ENCODE peak calls at places on chromosomes 7 and 10, in four cellular contexts. B is GM23248; N is kidney; P is CD8-positive, alpha-beta memory T cell. Z is an unnamed sample. For H3K4me1, the result is how much of the 10 kb centered on the place peaks cover.

GRCh38 chr10:12985347-12985746 is 16.2 kb downstream of the CCDC3 start:
- DNase-seq in N (no peak), P (no peak), B (no peak), Z (no peak)

GRCh38 chr10:35447693-35448407 is 111.5 kb downstream of the CCNY start:
- DNase-seq in P (no peak), N (no peak), B (peak), Z (peak)

GRCh38 chr10:36187382-36188042 is 545.4 kb upstream of the FZD8 start:
- DNase-seq in B (no peak), N (peak), P (no peak), Z (no peak)

GRCh38 chr7:140696679-140697446 is at the start of gene NDUFB2:
- DNase-seq in N (peak), P (peak), B (peak), Z (peak)

GRCh38 chr7:114889646-114890285 is 32.1 kb upstream of the MDFIC start:
- DNase-seq in P (no peak), N (no peak), B (peak), Z (no peak)

GRCh38 chr7:157520249-157520648 is 183.4 kb downstream of the DNAJB6 start:
- DNase-seq in N (no peak), P (no peak), B (no peak), Z (no peak)

GRCh38 chr7:68537228-68538071 is 1060.8 kb upstream of the AUTS2 start:
- DNase-seq in B (no peak), P (no peak), N (no peak), Z (no peak)

GRCh38 chr7:37333075-37333474 is 115.6 kb downstream of the ELMO1 start:
- DNase-seq in N (no peak), P (no peak), B (no peak), Z (no peak)

GRCh38 chr7:50310361-50310760 is 5.8 kb downstream of the IKZF1 start:
- DNase-seq in N (no peak), B (no peak), P (no peak), Z (peak)

DNA sequence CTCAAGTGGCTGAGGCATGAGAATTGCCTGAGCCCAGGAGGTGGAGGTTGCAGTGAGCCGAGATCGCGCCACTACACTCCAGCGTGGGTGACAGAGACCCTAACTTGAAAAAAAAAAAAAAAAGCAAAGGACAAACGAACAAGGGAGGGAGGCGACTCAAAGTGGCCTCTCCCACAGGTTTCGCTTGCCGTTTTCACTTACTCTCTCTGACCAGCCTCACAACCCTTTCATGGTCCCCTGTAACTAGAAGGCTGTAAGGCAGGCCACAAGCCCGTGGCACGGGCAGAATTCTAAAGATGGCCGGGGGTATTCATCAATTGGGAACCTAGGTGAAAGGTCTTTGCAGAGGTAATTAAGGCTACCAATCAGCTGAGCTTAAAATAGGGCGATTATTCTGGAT is 25.5 kb downstream of the GNA12 start:
- DNase-seq in N (no peak), B (no peak), P (no peak), Z (no peak)
- H3K4me1 ChIP-seq in N (under half), B (under half), P (under half), Z (under half)

GRCh38 chr10:80448204-80448603 is 5.9 kb upstream of the TSPAN14 start:
- DNase-seq in P (no peak), B (no peak), N (no peak), Z (no peak)
- H3K4me1 ChIP-seq in P (under half), B (under half), N (under half), Z (under half)

GRCh38 chr10:72265508-72265907 is 8.2 kb upstream of the DDIT4 start:
- DNase-seq in N (no peak), P (no peak), B (no peak), Z (no peak)
- H3K4me1 ChIP-seq in N (under half), P (under half), B (under half), Z (under half)

GRCh38 chr10:88070080-88070880 is 206.9 kb downstream of the PTEN start:
- DNase-seq in P (no peak), B (no peak), N (no peak), Z (no peak)
- H3K4me1 ChIP-seq in P (under half), B (under half), N (under half), Z (under half)

GRCh38 chr7:141989996-141990395 is 5.7 kb upstream of the MGAM start:
- DNase-seq in B (no peak), P (no peak), N (no peak), Z (no peak)

GRCh38 chr7:141991144-141991543 is 4.5 kb upstream of the MGAM start:
- DNase-seq in P (no peak), N (no peak), B (no peak), Z (no peak)

GRCh38 chr7:141993354-141993753 is 2.3 kb upstream of the MGAM start:
- DNase-seq in P (no peak), B (no peak), N (no peak), Z (no peak)

GRCh38 chr7:141992154-141992553 is 3.5 kb upstream of the MGAM start:
- DNase-seq in B (peak), P (no peak), N (no peak), Z (no peak)

GRCh38 chr7:141992688-141993087 is 3.0 kb upstream of the MGAM start:
- DNase-seq in B (no peak), N (no peak), P (no peak), Z (no peak)
- H3K4me1 ChIP-seq in B (under half), N (under half), P (under half), Z (under half)

GRCh38 chr7:69624842-69625637 is 26.8 kb downstream of the AUTS2 start:
- DNase-seq in P (no peak), B (no peak), N (no peak), Z (no peak)
- H3K4me1 ChIP-seq in P (under half), B (under half), N (under half), Z (under half)

GRCh38 chr7:80907612-80908011 is 11.2 kb downstream of the SEMA3C start:
- DNase-seq in B (no peak), N (no peak), P (no peak), Z (no peak)

GRCh38 chr7:80905334-80905733 is 13.5 kb downstream of the SEMA3C start:
- DNase-seq in N (no peak), B (no peak), P (no peak), Z (no peak)

GRCh38 chr7:80910228-80910627 is 8.6 kb downstream of the SEMA3C start:
- DNase-seq in B (no peak), N (no peak), P (no peak), Z (no peak)

GRCh38 chr7:80907141-80907601 is 11.7 kb downstream of the SEMA3C start:
- DNase-seq in N (no peak), B (no peak), P (no peak), Z (no peak)

DNA sequence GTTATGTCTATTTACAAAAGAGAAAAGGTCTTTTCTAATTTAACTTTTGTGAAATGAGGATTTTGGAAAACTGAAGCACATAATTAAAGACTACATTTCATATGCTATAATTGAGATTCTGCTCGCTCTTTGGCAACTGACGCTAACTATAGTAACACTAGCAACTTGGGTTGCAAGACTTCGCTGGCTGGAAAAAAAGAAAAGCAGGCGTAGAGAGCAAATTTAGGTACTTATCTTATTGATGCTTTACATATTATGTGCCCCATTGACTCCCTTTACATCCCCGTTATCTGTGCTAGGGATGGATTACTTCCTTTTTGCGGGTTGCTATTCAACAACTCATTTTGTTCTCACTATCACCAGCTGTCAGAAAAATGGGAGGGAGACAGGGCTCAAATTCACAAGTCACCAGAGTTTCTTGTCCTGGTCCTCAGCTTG is 10.5 kb downstream of the SEMA3C start:
- DNase-seq in B (no peak), P (no peak), N (no peak), Z (no peak)
- H3K4me1 ChIP-seq in B (under half), P (under half), N (under half), Z (under half)